ENCODE peak calls at places on chromosomes 13 and 19, in ten cellular contexts. E, H, N, L, Y, K, O, R, X and P are unnamed samples.

GRCh38 chr19:33408538-33408937 is 35.0 kb downstream of the CEBPG start:
- DNase-seq in O (no peak), Y (no peak), X (no peak), L (peak; percentile 14), N (no peak), H (no peak), K (no peak), E (no peak), R (no peak), P (no peak)

GRCh38 chr19:33514885-33515485 is 6.6 kb downstream of the PEPD start:
- DNase-seq in O (peak; percentile 6), N (peak; percentile 46), R (no peak), H (peak; percentile 30), Y (no peak), L (peak; percentile 73), X (peak; percentile 55), K (no peak), E (no peak), P (no peak)

GRCh38 chr13:99446242-99446641 is 55.0 kb upstream of the TM9SF2 start:
- DNase-seq in H (no peak), R (peak; percentile 84), E (no peak), O (no peak), X (no peak), N (no peak), K (no peak), L (no peak), Y (no peak), P (no peak)

GRCh38 chr13:29909975-29910674 is 59.7 kb upstream of the UBL3 start:
- DNase-seq in N (no peak), H (no peak), K (peak; percentile 81), E (peak; percentile 73), L (peak; percentile 57), Y (no peak), X (peak; percentile 39), R (no peak), O (peak; percentile 51), P (no peak)

GRCh38 chr13:20998649-20999415 is 62.6 kb downstream of the LATS2 start:
- DNase-seq in H (no peak), N (no peak), K (no peak), Y (no peak), L (no peak), O (no peak), E (no peak), X (no peak), R (peak; percentile 51), P (no peak)

GRCh38 chr13:64529874-64530485 is 2700.2 kb downstream of the PCDH9 start:
- DNase-seq in E (peak; percentile 28), Y (no peak), L (no peak), O (peak; percentile 14), R (peak; percentile 71), H (no peak), K (no peak), N (no peak), X (no peak), P (no peak)

GRCh38 chr19:13887529-13887928 is 10.6 kb downstream of the NANOS3 start:
- DNase-seq in X (no peak), R (no peak), O (no peak), K (peak; percentile 83), N (no peak), H (no peak), Y (no peak), L (no peak), E (no peak), P (no peak)

GRCh38 chr13:94993608-94994007 is 281.3 kb upstream of the SOX21 start:
- DNase-seq in Y (no peak), O (no peak), K (no peak), R (no peak), H (no peak), L (no peak), X (no peak), E (no peak), N (no peak), P (no peak)

GRCh38 chr19:58399903-58400637 is 4.6 kb downstream of the RNF225 start:
- DNase-seq in L (no peak), N (no peak), H (no peak), X (no peak), O (no peak), R (no peak), K (no peak), E (no peak), Y (no peak), P (no peak)

DNA sequence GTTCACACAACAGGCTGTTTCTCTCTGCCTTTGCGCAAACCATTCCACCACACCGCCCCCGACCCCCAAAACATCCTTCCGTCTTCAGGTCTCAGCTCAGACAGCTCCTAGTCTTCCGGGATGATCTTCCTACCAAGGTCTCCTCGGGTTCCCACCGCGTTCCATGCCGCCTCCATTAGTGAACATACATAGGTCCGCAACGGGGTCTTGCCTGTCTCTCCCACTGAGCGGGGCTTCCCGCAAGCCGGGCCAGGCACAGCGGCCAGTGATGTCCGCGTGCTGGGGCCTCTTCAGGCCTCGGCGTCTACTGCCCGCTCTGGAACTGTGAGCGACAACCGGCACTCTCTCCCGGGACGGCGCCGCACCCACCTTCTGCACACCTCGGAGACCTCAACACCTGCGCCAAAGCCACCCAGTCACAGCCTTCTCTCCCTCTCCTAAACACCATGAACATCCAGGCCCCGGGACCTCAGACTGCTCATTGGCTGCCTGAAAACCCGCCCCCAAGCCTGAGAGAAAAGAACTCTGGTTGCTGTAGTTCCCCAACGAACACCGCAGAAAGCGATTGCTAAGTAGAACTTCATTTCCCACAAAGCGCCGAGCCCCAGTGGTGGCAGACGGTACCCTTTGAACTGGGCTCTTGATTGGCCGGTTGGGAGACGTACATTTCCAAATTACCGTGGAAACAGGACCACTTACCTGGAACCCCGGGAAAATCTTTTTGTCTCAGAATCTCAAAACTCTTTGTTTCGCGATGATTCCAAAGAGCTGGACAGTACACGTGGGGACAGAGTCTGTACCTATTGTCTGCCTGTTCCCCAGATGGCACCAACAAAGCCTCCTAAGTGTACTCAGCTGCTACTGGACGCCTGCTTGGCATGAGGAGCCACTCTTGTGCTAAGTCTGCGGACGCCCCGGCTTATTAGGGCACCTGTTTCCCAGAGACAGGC is 9.5 kb downstream of the DYRK1B start:
- DNase-seq in L (peak; percentile 92), R (peak; percentile 97), E (peak; percentile 88), O (peak; percentile 93), X (peak; percentile 93), H (peak; percentile 91), N (peak; percentile 94), Y (peak; percentile 92), K (peak; percentile 84), P (peak; percentile 87)
- TF ChIP-seq CTCF in L (no peak), R (no peak), E (no peak), O (no peak), X (no peak), H (no peak), N (no peak), Y (peak; percentile 30), K (no peak), P (no peak)

DNA sequence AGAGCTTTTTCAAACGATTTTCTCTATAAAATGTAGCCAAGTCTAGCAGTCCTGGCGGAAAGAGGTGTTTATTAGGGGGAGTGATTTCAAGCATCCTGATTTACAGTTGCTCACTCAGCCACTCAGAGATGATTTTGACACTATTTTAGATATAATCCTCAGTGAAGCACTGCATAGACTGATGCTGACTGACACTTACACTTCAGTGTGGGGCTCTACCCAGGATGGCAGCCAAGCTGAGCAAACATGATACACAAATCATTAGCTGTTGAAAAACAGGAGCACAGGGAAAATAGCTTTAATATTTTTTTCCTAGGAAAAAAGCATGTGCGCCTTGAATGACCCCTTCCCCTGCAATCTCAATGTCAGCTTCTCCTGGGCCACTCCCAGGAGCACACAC is 36.6 kb downstream of the RCBTB2 start:
- DNase-seq in Y (no peak), L (no peak), H (no peak), E (no peak), O (no peak), R (no peak), K (no peak), N (no peak), X (no peak), P (no peak)
- H3K27ac ChIP-seq in Y (no peak overlapping the region), L (no peak overlapping the region), H (no peak overlapping the region), E (no peak overlapping the region), O (no peak overlapping the region), R (no peak overlapping the region), K (no peak overlapping the region), N (no peak overlapping the region), X (no peak overlapping the region), P (no peak overlapping the region)

GRCh38 chr19:19386373-19386869 is 19.1 kb upstream of the GATAD2A start:
- DNase-seq in H (no peak), L (no peak), X (no peak), N (no peak), K (no peak), E (no peak), Y (no peak), O (no peak), R (no peak), P (peak; percentile 27)

GRCh38 chr19:19384486-19384885 is 21.0 kb upstream of the GATAD2A start:
- DNase-seq in R (no peak), E (no peak), X (no peak), H (no peak), O (no peak), K (no peak), N (no peak), L (no peak), Y (no peak), P (no peak)

GRCh38 chr19:19387108-19387507 is 18.4 kb upstream of the GATAD2A start:
- DNase-seq in E (no peak), K (no peak), R (no peak), Y (no peak), O (no peak), N (no peak), L (no peak), X (no peak), H (no peak), P (no peak)

GRCh38 chr19:19385900-19386339 is 19.6 kb upstream of the GATAD2A start:
- DNase-seq in O (no peak), K (no peak), R (no peak), E (no peak), L (no peak), X (no peak), N (peak; percentile 48), Y (no peak), H (no peak), P (peak; percentile 37)

DNA sequence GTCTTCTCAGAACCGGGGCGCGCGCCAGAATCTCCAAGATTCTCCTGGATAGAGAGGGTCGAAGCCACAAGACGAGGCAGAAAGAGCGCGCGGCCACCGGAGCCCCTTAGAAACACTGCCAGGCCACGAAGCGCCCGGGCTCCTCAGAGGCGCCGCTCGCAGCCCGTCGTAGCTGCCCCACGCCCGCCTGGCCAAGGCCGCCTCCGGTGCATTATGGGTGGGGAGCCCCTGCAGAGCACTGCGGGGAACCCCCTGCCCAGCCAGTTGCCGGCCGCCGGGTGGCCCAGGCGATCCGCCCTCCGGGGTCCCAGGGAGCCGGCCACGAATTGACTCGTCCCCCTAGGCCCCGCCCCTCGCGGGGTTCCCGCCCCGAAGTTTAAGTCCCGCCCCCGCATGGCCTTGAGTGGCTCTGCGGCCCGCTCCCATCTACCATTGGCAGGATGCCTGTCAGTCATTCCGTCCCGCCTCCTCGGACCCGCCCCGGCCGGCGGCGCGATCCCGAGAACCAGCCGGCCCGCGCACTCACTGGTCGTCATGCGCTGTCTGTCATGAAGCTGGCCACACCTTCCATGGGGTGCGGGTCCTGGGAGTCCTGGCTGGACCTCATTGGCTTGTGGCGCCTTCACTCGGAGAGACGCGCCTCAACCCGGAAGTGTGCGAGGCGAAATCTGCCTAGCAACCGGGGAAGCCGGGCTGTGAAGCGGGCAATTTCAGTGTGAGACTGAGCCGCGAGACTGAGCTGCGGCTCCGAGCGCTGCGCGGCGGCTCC is 20.2 kb upstream of the GATAD2A start:
- DNase-seq in N (peak; percentile 99), R (peak; percentile 100), Y (peak; percentile 100), E (peak; percentile 96), L (peak; percentile 100), K (peak; percentile 100), O (peak; percentile 100), H (peak; percentile 100), X (peak; percentile 100), P (peak; percentile 99)
- TF ChIP-seq CTCF in N (no peak), R (no peak), Y (peak; percentile 25), E (no peak), L (peak; percentile 27), K (no peak), O (peak; percentile 8), H (no peak), X (peak; percentile 16), P (no peak)

GRCh38 chr13:43046259-43046658 is 22.9 kb downstream of the DNAJC15 start:
- DNase-seq in L (no peak), O (no peak), X (no peak), Y (no peak), K (no peak), E (no peak), R (no peak), H (peak; percentile 53), N (no peak), P (no peak)
- H3K27ac ChIP-seq in L (no peak overlapping the region), O (no peak overlapping the region), X (no peak overlapping the region), Y (no peak overlapping the region), K (no peak overlapping the region), E (no peak overlapping the region), R (no peak overlapping the region), H (peak overlapping the region; percentile 79), N (no peak overlapping the region), P (no peak overlapping the region)